ENCODE peak calls at places on chromosomes 12 and 14, in seven cellular contexts. U is GM23338, M is neural progenitor cell, J is PC-3, O is HCT116, V is SK-N-SH, P is OCI-LY7. K is an unnamed sample. For H3K79me2, the result is how much of the 10 kb centered on the place peaks cover.

GRCh38 chr14:94648801-94649200 is 36.6 kb downstream of the SERPINA3 start:
- DNase-seq in M (no peak), V (no peak), P (no peak), U (no peak), O (no peak), J (no peak), K (no peak)

GRCh38 chr12:182381-182883 is 31.5 kb downstream of the SLC6A12 start:
- DNase-seq in O (no peak), J (peak), U (no peak), P (no peak), V (no peak), M (no peak), K (no peak)

GRCh38 chr14:86761611-86762010 is 1231.4 kb downstream of the GALC start:
- DNase-seq in P (no peak), O (no peak), M (no peak), V (no peak), J (no peak), U (no peak), K (no peak)

GRCh38 chr14:92513204-92513965 is at the start of gene RIN3:
- DNase-seq in M (peak), O (no peak), P (no peak), U (peak), J (peak), V (peak), K (peak)

GRCh38 chr14:74290415-74290814 is 12.3 kb downstream of the ABCD4 start:
- DNase-seq in O (no peak), J (peak), M (peak), V (peak), U (peak), P (peak), K (no peak)

GRCh38 chr12:24306001-24306400 is 356.5 kb upstream of the SOX5 start:
- DNase-seq in P (no peak), M (no peak), U (no peak), O (no peak), V (no peak), J (no peak), K (no peak)

GRCh38 chr12:6852651-6853354 is 853 bp downstream of the USP5 start:
- DNase-seq in U (peak), V (peak), M (peak), J (peak), O (no peak), P (peak), K (peak)

GRCh38 chr14:76765461-76765931 is 4.2 kb downstream of the VASH1 start:
- DNase-seq in M (no peak), J (no peak), V (no peak), P (no peak), O (no peak), U (no peak), K (no peak)

GRCh38 chr12:128820723-128821432 is 2.9 kb downstream of the SLC15A4 start:
- DNase-seq in M (no peak), P (peak), J (no peak), V (no peak), U (no peak), O (no peak), K (no peak)

GRCh38 chr12:32367381-32367780 is 32.0 kb upstream of the FGD4 start:
- DNase-seq in P (no peak), V (no peak), M (no peak), O (no peak), J (no peak), U (no peak), K (peak)

GRCh38 chr12:88237954-88238353 is 95.8 kb downstream of the TMTC3 start:
- DNase-seq in O (peak), V (no peak), P (no peak), J (peak), M (no peak), U (no peak), K (no peak)

GRCh38 chr14:79911762-79912161 is 299.5 kb downstream of the DIO2 start:
- DNase-seq in U (no peak), P (no peak), M (no peak), O (no peak), J (no peak), V (no peak), K (no peak)

GRCh38 chr12:47876404-47876960 is 28.3 kb downstream of the VDR start:
- DNase-seq in M (no peak), P (no peak), J (no peak), V (no peak), O (no peak), U (no peak), K (no peak)

GRCh38 chr12:38159092-38159551 is 157.5 kb upstream of the ALG10B start:
- DNase-seq in J (no peak), M (no peak), V (no peak), O (no peak), U (no peak), P (no peak), K (no peak)

GRCh38 chr12:70762000-70762399 is 124.8 kb upstream of the PTPRB start:
- DNase-seq in P (no peak), V (no peak), J (no peak), O (no peak), U (no peak), M (no peak), K (no peak)

GRCh38 chr12:27366621-27367020 is 34.0 kb downstream of the BMAL2 start:
- DNase-seq in M (no peak), P (no peak), U (no peak), J (peak), V (no peak), O (no peak), K (no peak)

GRCh38 chr12:67414011-67414715 is 145.0 kb downstream of the CAND1 start:
- DNase-seq in O (no peak), J (no peak), M (no peak), V (peak), P (no peak), U (peak), K (no peak)

GRCh38 chr12:29396774-29397173 is 15.8 kb upstream of the ERGIC2 start:
- DNase-seq in J (peak), U (no peak), O (no peak), V (no peak), M (no peak), P (no peak), K (no peak)

DNA sequence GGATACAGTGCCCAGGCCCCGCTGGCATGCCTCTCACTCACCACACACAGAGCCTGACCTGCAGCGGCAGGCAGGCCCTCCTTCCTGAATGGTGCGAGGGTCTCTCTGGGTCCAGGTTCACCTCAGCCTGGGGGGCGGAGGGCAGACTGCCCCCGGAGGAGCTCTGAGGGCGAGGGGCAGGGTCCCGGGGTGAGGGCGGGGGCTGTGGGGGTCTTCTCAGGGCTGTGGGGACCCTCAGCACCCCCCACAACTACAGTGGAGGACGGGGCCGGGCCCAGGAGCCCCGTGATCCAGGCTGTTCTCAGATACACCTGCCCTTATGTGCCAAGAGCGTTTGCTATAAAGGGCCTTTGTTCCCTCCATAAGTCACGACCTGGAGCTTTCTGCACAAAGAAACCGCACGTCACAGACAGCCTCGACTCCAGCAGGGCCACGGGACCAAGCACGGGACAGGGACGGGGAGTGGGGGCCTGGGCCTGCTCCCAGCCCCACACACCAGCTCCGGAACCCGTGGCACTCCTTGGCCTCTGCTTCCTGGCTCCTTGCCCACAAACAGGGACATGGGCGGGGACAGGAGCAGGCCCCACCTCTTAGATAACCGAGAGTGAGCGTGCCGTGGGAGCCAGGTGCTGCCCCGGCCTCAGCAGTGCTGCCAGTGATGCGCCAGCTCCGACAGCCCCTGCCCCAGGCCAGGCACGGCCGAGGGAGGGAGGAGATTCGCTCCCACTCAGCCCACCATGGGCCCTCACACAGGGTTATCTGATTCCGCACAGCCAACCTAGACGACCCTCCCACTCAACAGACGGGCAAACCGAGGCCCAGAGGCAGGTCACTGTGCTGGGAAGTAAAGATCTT is 101.9 kb downstream of the RFLNA start:
- DNase-seq in U (no peak), P (no peak), V (peak), J (no peak), M (no peak), O (no peak), K (no peak)
- TF ChIP-seq CTCF in U (no peak), P (no peak), V (no peak), J (no peak), M (no peak), O (no peak), K (no peak)

GRCh38 chr14:24291446-24292117 is 8.0 kb downstream of the DHRS1 start:
- DNase-seq in M (no peak), O (no peak), U (no peak), V (no peak), P (no peak), J (no peak), K (no peak)

GRCh38 chr14:24286996-24287395 is 12.6 kb downstream of the DHRS1 start:
- DNase-seq in V (no peak), U (no peak), M (no peak), O (no peak), P (no peak), J (no peak), K (no peak)

GRCh38 chr14:24290746-24291145 is 8.8 kb downstream of the DHRS1 start:
- DNase-seq in M (no peak), J (no peak), O (no peak), U (no peak), V (no peak), P (no peak), K (no peak)

GRCh38 chr14:24292118-24292807 is 7.3 kb downstream of the DHRS1 start:
- DNase-seq in U (no peak), J (no peak), P (no peak), M (no peak), O (no peak), V (no peak), K (no peak)

DNA sequence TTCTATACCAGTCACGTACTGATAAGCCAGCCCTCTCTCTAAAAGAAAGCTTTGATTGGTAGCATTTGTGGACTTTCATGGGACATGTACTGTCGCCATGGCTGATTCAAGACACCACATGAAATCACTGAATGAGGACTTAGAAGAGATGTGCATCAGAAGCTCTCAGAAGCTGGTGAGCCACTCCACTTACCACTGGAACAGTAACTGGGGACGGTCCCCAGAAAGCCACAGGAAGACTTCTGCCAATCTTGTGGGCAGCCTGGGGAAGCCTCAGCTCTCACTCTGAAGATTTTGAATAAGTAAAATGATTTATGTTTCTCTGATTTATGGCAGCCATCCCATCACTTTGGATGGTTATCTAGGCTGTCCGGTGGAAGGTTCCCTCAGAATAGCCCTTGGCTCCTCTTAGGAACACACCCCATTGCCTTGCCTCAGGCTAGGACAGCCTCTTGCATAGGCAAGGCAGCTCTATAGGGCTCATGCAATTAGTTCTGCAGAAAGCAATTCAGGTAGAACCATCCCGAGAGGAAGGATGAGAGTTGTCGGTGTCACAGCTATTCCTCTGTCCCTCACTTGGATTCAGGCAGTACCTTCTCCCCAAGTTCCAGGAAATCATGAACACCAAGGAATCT is 9.8 kb downstream of the DHRS1 start:
- DNase-seq in O (no peak), V (no peak), M (no peak), P (no peak), U (no peak), J (no peak), K (no peak)
- H3K79me2 ChIP-seq in O (under half), V (under half), M (under half), P (under half), U (under half), J (under half), K (under half)

GRCh38 chr14:102663031-102663430 is 70.6 kb downstream of the RCOR1 start:
- DNase-seq in V (no peak), P (no peak), J (no peak), O (no peak), M (peak), U (peak), K (no peak)
- TF ChIP-seq EZH2phosphoT487 in V (no peak), P (no peak), J (no peak), O (no peak), M (no peak), U (no peak), K (no peak)

GRCh38 chr12:123744836-123745235 is 17.3 kb upstream of the DNAH10 start:
- DNase-seq in V (peak), P (no peak), U (peak), M (peak), O (no peak), J (peak), K (no peak)
- TF ChIP-seq CTCF in V (no peak), P (peak), U (peak), M (no peak), O (peak), J (peak), K (no peak)

GRCh38 chr12:92905258-92905810 is 23.8 kb downstream of the EEA1 start:
- DNase-seq in U (no peak), M (no peak), V (no peak), J (no peak), P (no peak), O (no peak), K (no peak)
- H3K79me2 ChIP-seq in U (half or more), M (half or more), V (half or more), J (half or more), P (under half), O (under half), K (half or more)

GRCh38 chr12:58602736-58603135 is 317.6 kb downstream of the LRIG3 start:
- DNase-seq in J (no peak), O (no peak), M (no peak), V (no peak), U (no peak), P (no peak), K (no peak)
- TF ChIP-seq EZH2phosphoT487 in J (no peak), O (no peak), M (no peak), V (no peak), U (no peak), P (no peak), K (no peak)

DNA sequence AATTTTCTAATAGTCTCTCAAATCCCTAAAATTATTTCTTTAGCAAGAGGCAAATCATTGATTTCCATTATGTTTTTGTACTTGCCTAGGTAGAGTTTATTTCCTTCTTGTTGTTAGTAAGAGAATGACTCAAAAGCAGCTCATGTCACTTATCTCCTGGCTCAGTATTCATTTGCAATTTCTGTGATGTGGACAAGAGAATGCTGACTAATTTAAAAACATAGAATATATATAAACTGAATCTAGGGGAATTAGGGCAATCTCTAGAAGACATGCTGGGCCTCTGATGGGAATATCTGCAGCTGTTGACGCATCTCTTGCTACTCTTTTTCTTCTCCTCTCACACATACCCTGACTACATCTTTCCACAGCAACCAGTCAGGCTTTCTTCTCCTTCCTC is 130.8 kb upstream of the PRKD1 start:
- DNase-seq in M (no peak), O (no peak), J (no peak), V (no peak), P (no peak), U (no peak), K (no peak)
- TF ChIP-seq CTCF in M (no peak), O (no peak), J (no peak), V (no peak), P (no peak), U (no peak), K (no peak)

DNA sequence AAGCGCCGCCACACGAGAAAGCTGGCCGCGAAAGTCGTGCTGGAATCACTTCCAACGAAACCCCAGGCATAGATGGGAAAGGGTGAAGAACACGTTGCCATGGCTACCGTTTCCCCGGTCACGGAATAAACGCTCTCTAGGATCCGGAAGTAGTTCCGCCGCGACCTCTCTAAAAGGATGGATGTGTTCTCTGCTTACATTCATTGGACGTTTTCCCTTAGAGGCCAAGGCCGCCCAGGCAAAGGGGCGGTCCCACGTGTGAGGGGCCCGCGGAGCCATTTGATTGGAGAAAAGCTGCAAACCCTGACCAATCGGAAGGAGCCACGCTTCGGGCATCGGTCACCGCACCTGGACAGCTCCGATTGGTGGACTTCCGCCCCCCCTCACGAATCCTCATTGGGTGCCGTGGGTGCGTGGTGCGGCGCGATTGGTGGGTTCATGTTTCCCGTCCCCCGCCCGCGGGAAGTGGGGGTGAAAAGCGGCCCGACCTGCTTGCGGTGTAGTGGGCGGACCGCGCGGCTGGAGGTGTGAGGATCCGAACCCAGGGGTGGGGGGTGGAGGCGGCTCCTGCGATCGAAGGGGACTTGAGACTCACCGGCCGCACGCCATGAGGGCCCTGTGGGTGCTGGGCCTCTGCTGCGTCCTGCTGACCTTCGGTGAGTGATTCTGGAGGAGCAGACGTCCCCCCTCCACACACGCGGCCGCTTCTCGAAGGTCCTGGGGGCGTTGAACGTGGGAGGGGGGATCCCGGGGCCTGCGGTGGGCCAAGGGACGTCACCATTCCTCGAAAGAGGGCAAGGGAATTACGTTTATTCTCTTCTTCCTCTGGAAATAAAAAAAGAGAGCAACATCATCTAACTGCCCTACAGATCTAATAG is at the start of gene HSP90B1:
- DNase-seq in O (peak), P (peak), J (peak), V (peak), U (peak), M (peak), K (peak)
- H3K79me2 ChIP-seq in O (under half), P (under half), J (under half), V (half or more), U (under half), M (half or more), K (under half)

GRCh38 chr12:117210266-117210918 is 20.1 kb upstream of the FBXO21 start:
- DNase-seq in J (no peak), M (no peak), O (no peak), P (no peak), U (no peak), V (no peak), K (no peak)
- TF ChIP-seq EZH2phosphoT487 in J (no peak), M (no peak), O (no peak), P (no peak), U (no peak), V (no peak), K (no peak)